ENCODE peak calls at places on chromosomes 16 and 17, in eight cellular contexts. U is AG10803, W is GM12891, B is NT2/D1, L is left colon, H is T-cell, V is HEK293T, K is NCI-H1092. A is an unnamed sample.

GRCh38 chr17:72699566-72699965 is 392.9 kb downstream of the SLC39A11 start:
- DNase-seq in U (peak; percentile 73), W (no peak), B (no peak), L (no peak), H (no peak), V (no peak), K (no peak), A (no peak)

GRCh38 chr17:27506348-27507218 is 50.3 kb downstream of the KSR1 start:
- DNase-seq in U (no peak), W (peak; percentile 47), B (peak; percentile 15), L (no peak), H (no peak), V (no peak), K (no peak), A (no peak)

GRCh38 chr17:33459078-33459940 is 166.2 kb upstream of the ASIC2 start:
- DNase-seq in U (no peak), W (no peak), B (no peak), L (no peak), H (no peak), V (no peak), K (no peak), A (no peak)

GRCh38 chr16:12629271-12629670 is 174.4 kb downstream of the CPPED1 start:
- DNase-seq in U (no peak), W (no peak), B (no peak), L (no peak), H (no peak), V (no peak), K (no peak), A (no peak)

GRCh38 chr16:87060026-87060986 is 256.9 kb downstream of the C16orf95 start:
- DNase-seq in U (peak; percentile 50), W (no peak), B (peak; percentile 47), L (no peak), H (no peak), V (no peak), K (no peak), A (peak; percentile 36)

GRCh38 chr16:10579965-10580918 is at the start of gene EMP2:
- DNase-seq in U (peak; percentile 70), W (peak; percentile 52), B (peak; percentile 64), L (peak; percentile 84), H (no peak), V (peak; percentile 84), K (no peak), A (peak; percentile 62)

GRCh38 chr17:64964796-64965195 is 45.5 kb upstream of the LRRC37A3 start:
- DNase-seq in U (no peak), W (no peak), B (no peak), L (no peak), H (no peak), V (no peak), K (no peak), A (no peak)

GRCh38 chr17:17892731-17893130 is 55.9 kb upstream of the SREBF1 start:
- DNase-seq in U (no peak), W (no peak), B (no peak), L (no peak), H (no peak), V (no peak), K (no peak), A (no peak)

GRCh38 chr16:80788016-80788415 is 16.4 kb downstream of the CDYL2 start:
- DNase-seq in U (peak; percentile 79), W (no peak), B (no peak), L (no peak), H (no peak), V (no peak), K (no peak), A (no peak)

GRCh38 chr16:86823125-86823524 is 244.8 kb downstream of the FOXL1 start:
- DNase-seq in U (no peak), W (no peak), B (no peak), L (no peak), H (no peak), V (no peak), K (no peak), A (no peak)

GRCh38 chr16:83356266-83356665 is 451.5 kb upstream of the HSBP1 start:
- DNase-seq in U (peak; percentile 65), W (peak; percentile 20), B (peak; percentile 57), L (no peak), H (no peak), V (peak; percentile 51), K (peak; percentile 53), A (peak; percentile 49)

GRCh38 chr17:17551361-17551760 is 40.1 kb downstream of the PEMT start:
- DNase-seq in U (no peak), W (no peak), B (no peak), L (no peak), H (no peak), V (peak; percentile 59), K (no peak), A (no peak)

GRCh38 chr17:71472809-71473789 is 647.7 kb upstream of the SOX9 start:
- DNase-seq in U (peak; percentile 70), W (peak; percentile 3), B (peak; percentile 50), L (no peak), H (no peak), V (peak; percentile 60), K (peak; percentile 35), A (peak; percentile 56)

GRCh38 chr17:62739666-62740065 is 68.4 kb downstream of the MARCHF10 start:
- DNase-seq in U (peak; percentile 62), W (no peak), B (no peak), L (no peak), H (no peak), V (no peak), K (no peak), A (no peak)

GRCh38 chr17:46771601-46772012 is 46.9 kb downstream of the WNT3 start:
- DNase-seq in U (peak; percentile 22), W (no peak), B (no peak), L (no peak), H (no peak), V (peak; percentile 69), K (no peak), A (no peak)

GRCh38 chr16:57814896-57815295 is 12.6 kb upstream of the KIFC3 start:
- DNase-seq in U (no peak), W (no peak), B (no peak), L (no peak), H (no peak), V (no peak), K (no peak), A (no peak)

GRCh38 chr16:59067207-59067606 is 333.1 kb upstream of the GOT2 start:
- DNase-seq in U (no peak), W (no peak), B (no peak), L (no peak), H (no peak), V (no peak), K (no peak), A (no peak)

GRCh38 chr17:54891176-54891821 is 9.4 kb upstream of the TOM1L1 start:
- DNase-seq in U (peak; percentile 69), W (peak; percentile 12), B (no peak), L (no peak), H (no peak), V (peak; percentile 47), K (peak; percentile 44), A (peak; percentile 63)

GRCh38 chr17:72121164-72122001 is 563 bp downstream of the SOX9 start:
- DNase-seq in U (peak; percentile 50), W (no peak), B (no peak), L (no peak), H (no peak), V (peak; percentile 50), K (peak; percentile 22), A (no peak)

GRCh38 chr17:19787733-19788357 is 39.7 kb upstream of the ALDH3A1 start:
- DNase-seq in U (peak; percentile 22), W (no peak), B (no peak), L (no peak), H (no peak), V (no peak), K (no peak), A (no peak)

GRCh38 chr16:76748698-76749097 is 442.3 kb upstream of the MON1B start:
- DNase-seq in U (no peak), W (no peak), B (no peak), L (no peak), H (no peak), V (no peak), K (no peak), A (no peak)

GRCh38 chr16:27706156-27706705 is 156.3 kb downstream of the KATNIP start:
- DNase-seq in U (no peak), W (no peak), B (no peak), L (no peak), H (no peak), V (no peak), K (no peak), A (no peak)

GRCh38 chr16:15739449-15739848 is 89.4 kb downstream of the NDE1 start:
- DNase-seq in U (no peak), W (no peak), B (no peak), L (no peak), H (no peak), V (no peak), K (no peak), A (no peak)

GRCh38 chr17:67862614-67863217 is 37.4 kb downstream of the BPTF start:
- DNase-seq in U (no peak), W (no peak), B (no peak), L (no peak), H (no peak), V (no peak), K (no peak), A (no peak)

GRCh38 chr17:71548540-71549190 is 572.2 kb upstream of the SOX9 start:
- DNase-seq in U (peak; percentile 62), W (no peak), B (no peak), L (no peak), H (no peak), V (no peak), K (no peak), A (no peak)

GRCh38 chr16:10600792-10601443 is 20.5 kb upstream of the EMP2 start:
- DNase-seq in U (peak; percentile 81), W (no peak), B (no peak), L (no peak), H (no peak), V (no peak), K (no peak), A (no peak)

GRCh38 chr16:15404792-15405191 is 9.2 kb downstream of the MPV17L start:
- DNase-seq in U (no peak), W (no peak), B (no peak), L (no peak), H (no peak), V (no peak), K (no peak), A (no peak)

GRCh38 chr17:73191443-73192218 is 1.2 kb upstream of the COG1 start:
- DNase-seq in U (peak; percentile 67), W (peak; percentile 56), B (peak; percentile 28), L (peak; percentile 56), H (peak; percentile 36), V (peak; percentile 66), K (peak; percentile 59), A (peak; percentile 72)

GRCh38 chr16:85465328-85466307 is 147.5 kb upstream of the GSE1 start:
- DNase-seq in U (peak; percentile 64), W (no peak), B (no peak), L (no peak), H (no peak), V (no peak), K (peak; percentile 58), A (no peak)

GRCh38 chr17:54102246-54102645 is 279.5 kb downstream of the KIF2B start:
- DNase-seq in U (no peak), W (no peak), B (no peak), L (no peak), H (no peak), V (no peak), K (no peak), A (no peak)

GRCh38 chr16:85553436-85554113 is 59.5 kb upstream of the GSE1 start:
- DNase-seq in U (peak; percentile 54), W (peak; percentile 68), B (peak; percentile 63), L (no peak), H (peak; percentile 16), V (peak; percentile 51), K (peak; percentile 56), A (no peak)

GRCh38 chr16:17070882-17071592 is 399.7 kb downstream of the XYLT1 start:
- DNase-seq in U (peak; percentile 23), W (peak; percentile 51), B (no peak), L (peak; percentile 76), H (peak; percentile 82), V (no peak), K (peak; percentile 67), A (peak; percentile 48)

GRCh38 chr17:27559996-27560481 is 70.9 kb upstream of the LGALS9 start:
- DNase-seq in U (peak; percentile 89), W (no peak), B (no peak), L (peak; percentile 60), H (no peak), V (no peak), K (no peak), A (peak; percentile 59)

GRCh38 chr16:70476272-70477020 is 22.1 kb downstream of the FCSK start:
- DNase-seq in U (peak; percentile 77), W (peak; percentile 95), B (no peak), L (no peak), H (no peak), V (no peak), K (no peak), A (no peak)